ENCODE peak calls at places on chromosomes 3 and 15, in six cellular contexts. M is ovary; T is stimulated activated CD4-positive, alpha-beta T cell treated with anti-CD3 and anti-CD28 coated beads, Interleukin-4, amount 100 ng/mL, for 48 hours; E is cardiac fibroblast; H is ecto neural progenitor cell; Y is HS-27A. V is an unnamed sample.

GRCh38 chr3:136919799-136920580 is 37.8 kb upstream of the IL20RB start:
- DNase-seq in M (no peak), T (no peak), E (peak; percentile 53), H (no peak), Y (no peak), V (peak; percentile 43)

GRCh38 chr15:75904241-75904631 is 558 bp downstream of the FBXO22 start:
- DNase-seq in M (peak; percentile 48), T (peak; percentile 15), E (peak; percentile 51), H (no peak), Y (peak; percentile 14), V (peak; percentile 31)

GRCh38 chr15:26790118-26790517 is 17.3 kb upstream of the GABRB3 start:
- DNase-seq in M (no peak), T (no peak), E (no peak), H (no peak), Y (no peak), V (no peak)

GRCh38 chr15:62799919-62800318 is 242.6 kb upstream of the TPM1 start:
- DNase-seq in M (no peak), T (no peak), E (no peak), H (no peak), Y (no peak), V (no peak)

GRCh38 chr3:105483476-105483875 is 116.8 kb downstream of the ALCAM start:
- DNase-seq in M (no peak), T (no peak), E (no peak), H (no peak), Y (no peak), V (no peak)

GRCh38 chr3:24365168-24365567 is 129.5 kb downstream of the THRB start:
- DNase-seq in M (no peak), T (no peak), E (peak; percentile 91), H (no peak), Y (peak; percentile 86), V (no peak)

GRCh38 chr3:139830817-139831216 is 104.2 kb upstream of the CLSTN2 start:
- DNase-seq in M (peak; percentile 76), T (no peak), E (no peak), H (peak; percentile 77), Y (no peak), V (no peak)

GRCh38 chr3:138943724-138944131 is 3.2 kb downstream of the FOXL2 start:
- DNase-seq in M (no peak), T (no peak), E (no peak), H (peak; percentile 45), Y (no peak), V (no peak)

GRCh38 chr3:71584216-71585061 is 911 bp upstream of the FOXP1 start:
- DNase-seq in M (peak; percentile 62), T (peak; percentile 51), E (peak; percentile 46), H (peak; percentile 70), Y (no peak), V (peak; percentile 53)

GRCh38 chr3:138197058-138197457 is 10.0 kb downstream of the ARMC8 start:
- DNase-seq in M (no peak), T (no peak), E (peak; percentile 45), H (no peak), Y (no peak), V (no peak)

GRCh38 chr3:187878776-187879524 is 133.7 kb upstream of the BCL6 start:
- DNase-seq in M (no peak), T (no peak), E (peak; percentile 52), H (no peak), Y (no peak), V (no peak)

GRCh38 chr3:23566499-23566898 is 239.3 kb upstream of the UBE2E1 start:
- DNase-seq in M (no peak), T (no peak), E (no peak), H (no peak), Y (no peak), V (no peak)

GRCh38 chr3:123110238-123110952 is 43.6 kb downstream of the PDIA5 start:
- DNase-seq in M (no peak), T (no peak), E (no peak), H (peak; percentile 65), Y (no peak), V (no peak)

GRCh38 chr3:127785711-127786265 is 36.5 kb downstream of the MGLL start:
- DNase-seq in M (no peak), T (no peak), E (no peak), H (no peak), Y (no peak), V (no peak)

GRCh38 chr3:10413041-10413440 is 92.1 kb upstream of the SEC13 start:
- DNase-seq in M (no peak), T (no peak), E (no peak), H (no peak), Y (no peak), V (no peak)

V was measured in activated CD4-positive, alpha-beta T cell treated with anti-CD3 and anti-CD28 coated beads, Interleukin-2, amount 10 ng/mL, durations not matched to agents 7 days and 5 days.